ENCODE peak calls at places on chromosomes 2 and 18, in five cellular contexts. P, N, S, M and I are unnamed samples.

GRCh38 chr2:218734190-218734975 is 23.7 kb downstream of the TTLL4 start:
- DNase-seq in P (no peak), N (no peak), S (no peak), M (no peak), I (no peak)

GRCh38 chr2:10014418-10015190 is 28.7 kb upstream of the KLF11 start:
- DNase-seq in P (no peak), N (no peak), S (no peak), M (no peak), I (no peak)

GRCh38 chr2:176612736-176613135 is 343.5 kb downstream of the MTX2 start:
- DNase-seq in P (no peak), N (no peak), S (no peak), M (no peak), I (no peak)

GRCh38 chr2:26615336-26616031 is 25.7 kb downstream of the CIB4 start:
- DNase-seq in P (no peak), N (no peak), S (no peak), M (no peak), I (no peak)

GRCh38 chr2:174332607-174333001 is 2.1 kb upstream of the SP9 start:
- DNase-seq in P (no peak), N (no peak), S (no peak), M (no peak), I (peak; percentile 14)

GRCh38 chr2:166148811-166149400 is 21.1 kb upstream of the SCN1A start:
- DNase-seq in P (no peak), N (no peak), S (no peak), M (no peak), I (no peak)

GRCh38 chr2:48277153-48277552 is 252.8 kb upstream of the STON1 start:
- DNase-seq in P (no peak), N (no peak), S (no peak), M (no peak), I (no peak)

GRCh38 chr2:16943279-16943958 is 277.8 kb upstream of the CYRIA start:
- DNase-seq in P (no peak), N (no peak), S (no peak), M (no peak), I (no peak)

GRCh38 chr2:152383702-152384101 is 48.7 kb downstream of the FMNL2 start:
- DNase-seq in P (no peak), N (no peak), S (no peak), M (no peak), I (no peak)

GRCh38 chr2:31286961-31287550 is 53.1 kb downstream of the EHD3 start:
- DNase-seq in P (no peak), N (no peak), S (no peak), M (no peak), I (no peak)

GRCh38 chr2:178194600-178195389 is 483 bp downstream of the OSBPL6 start:
- DNase-seq in P (no peak), N (no peak), S (no peak), M (peak; percentile 56), I (peak; percentile 60)

GRCh38 chr18:58789856-58790255 is 74.8 kb upstream of the ZNF532 start:
- DNase-seq in P (no peak), N (no peak), S (no peak), M (no peak), I (no peak)

GRCh38 chr2:106193977-106194778 is at the start of gene UXS1:
- DNase-seq in P (peak; percentile 85), N (peak; percentile 98), S (peak; percentile 93), M (peak; percentile 99), I (peak; percentile 98)

GRCh38 chr2:204504594-204504993 is 40.7 kb upstream of the PARD3B start:
- DNase-seq in P (no peak), N (no peak), S (no peak), M (no peak), I (no peak)

GRCh38 chr18:45993441-45993840 is 26.3 kb upstream of the EPG5 start:
- DNase-seq in P (peak; percentile 5), N (no peak), S (no peak), M (no peak), I (no peak)

GRCh38 chr2:240785424-240786335 is 34.3 kb downstream of the KIF1A start:
- DNase-seq in P (no peak), N (peak; percentile 7), S (no peak), M (no peak), I (no peak)

GRCh38 chr18:58716046-58716766 is 44.9 kb downstream of the MALT1 start:
- DNase-seq in P (no peak), N (no peak), S (no peak), M (no peak), I (no peak)

GRCh38 chr18:58541789-58542425 is 87.0 kb downstream of the ALPK2 start:
- DNase-seq in P (no peak), N (peak; percentile 39), S (no peak), M (no peak), I (no peak)